ENCODE peak calls at places on chromosome 1, in six cellular contexts. A, X, H, W, K and V are unnamed samples.

GRCh38 chr1:93172778-93173177 is 7.4 kb downstream of the TMED5 start:
- DNase-seq in K (no peak), W (no peak), X (no peak), A (no peak), H (no peak), V (no peak)

GRCh38 chr1:203557958-203558760 is 64.2 kb downstream of the OPTC start:
- DNase-seq in A (peak; percentile 91), H (peak; percentile 84), W (peak; percentile 76), K (peak; percentile 73), X (peak; percentile 86), V (no peak)

GRCh38 chr1:170448661-170449158 is 83.3 kb upstream of the GORAB start:
- DNase-seq in K (no peak), X (no peak), H (no peak), W (no peak), A (no peak), V (no peak)

GRCh38 chr1:109716121-109716520 is 4.1 kb downstream of the GSTM5 start:
- DNase-seq in K (no peak), W (no peak), H (no peak), A (no peak), X (no peak), V (no peak)

GRCh38 chr1:209490013-209490412 is 93.5 kb upstream of the CAMK1G start:
- DNase-seq in K (no peak), X (no peak), W (peak; percentile 29), A (no peak), H (no peak), V (no peak)

GRCh38 chr1:110068646-110069301 is 1.7 kb downstream of the ALX3 start:
- DNase-seq in K (no peak), H (no peak), X (no peak), A (no peak), W (no peak), V (no peak)

GRCh38 chr1:4027492-4028138 is 127.5 kb upstream of the C1orf174 start:
- DNase-seq in H (no peak), K (no peak), A (no peak), X (no peak), W (no peak), V (no peak)

GRCh38 chr1:43255438-43256210 is 14.2 kb upstream of the TMEM125 start:
- DNase-seq in X (peak; percentile 63), A (no peak), H (peak; percentile 71), W (no peak), K (no peak), V (peak; percentile 37)

GRCh38 chr1:183093821-183094287 is 70.6 kb downstream of the LAMC1 start:
- DNase-seq in W (peak; percentile 66), X (no peak), H (no peak), A (no peak), K (no peak), V (peak; percentile 68)

GRCh38 chr1:217182992-217183391 is 447.9 kb downstream of the GPATCH2 start:
- DNase-seq in K (no peak), W (no peak), A (no peak), H (no peak), X (no peak), V (no peak)

GRCh38 chr1:86825294-86825693 is 88.6 kb downstream of the SELENOF start:
- DNase-seq in W (no peak), K (no peak), X (no peak), H (no peak), A (no peak), V (no peak)

GRCh38 chr1:227736814-227737432 is 1.7 kb downstream of the SNAP47 start:
- DNase-seq in X (no peak), W (no peak), H (no peak), K (no peak), A (no peak), V (peak; percentile 45)

GRCh38 chr1:44031051-44031899 is at the start of gene SLC6A9:
- DNase-seq in K (peak; percentile 73), W (peak; percentile 47), H (peak; percentile 63), A (peak; percentile 91), X (no peak), V (peak; percentile 68)

GRCh38 chr1:116825735-116826438 is 71.7 kb downstream of the CD2 start:
- DNase-seq in H (peak; percentile 46), X (no peak), K (no peak), A (no peak), W (no peak), V (no peak)

GRCh38 chr1:65494671-65495070 is 74.2 kb downstream of the LEPR start:
- DNase-seq in W (no peak), X (no peak), A (no peak), K (no peak), H (no peak), V (no peak)

GRCh38 chr1:14977338-14977931 is 176.1 kb upstream of the TMEM51 start:
- DNase-seq in H (no peak), K (no peak), A (no peak), X (no peak), W (no peak), V (peak; percentile 26)

DNA sequence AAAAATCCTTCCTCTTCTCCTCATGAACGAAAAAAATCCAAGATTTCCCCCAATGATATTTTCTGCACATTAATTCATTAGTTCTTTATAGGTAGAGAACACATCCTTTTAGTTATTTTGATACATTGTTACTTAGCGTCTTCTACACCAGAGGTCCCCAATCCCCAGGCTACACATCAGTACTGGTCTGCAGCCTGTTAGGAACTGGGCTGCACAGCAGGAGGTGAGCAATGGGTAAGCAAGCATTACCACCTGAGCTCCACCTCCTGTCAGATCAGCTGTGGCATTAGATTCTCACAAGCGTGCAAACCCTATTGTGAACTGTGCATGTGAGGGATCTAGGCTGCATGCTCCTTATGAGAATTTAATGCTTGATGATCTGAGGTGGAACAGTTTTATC is 13.0 kb downstream of the EXTL2 start:
- DNase-seq in X (no peak), H (no peak), K (no peak), W (no peak), A (no peak), V (no peak)
- TF ChIP-seq CTCF in X (no peak), H (no peak), K (no peak), W (no peak), A (no peak), V (no peak)

GRCh38 chr1:197066719-197067456 is at the start of gene F13B:
- DNase-seq in A (no peak), W (peak; percentile 19), X (no peak), H (no peak), K (no peak), V (no peak)

GRCh38 chr1:197065549-197065948 is 1.5 kb downstream of the F13B start:
- DNase-seq in X (no peak), K (no peak), A (no peak), W (no peak), H (no peak), V (no peak)

GRCh38 chr1:197063212-197063611 is 3.8 kb downstream of the F13B start:
- DNase-seq in X (no peak), W (no peak), H (no peak), A (no peak), K (no peak), V (no peak)

GRCh38 chr1:197066277-197066676 is 783 bp downstream of the F13B start:
- DNase-seq in K (no peak), W (no peak), H (no peak), A (no peak), X (no peak), V (no peak)

GRCh38 chr1:197067457-197067818 is 378 bp upstream of the F13B start:
- DNase-seq in H (no peak), K (no peak), W (no peak), X (no peak), A (no peak), V (no peak)
- TF ChIP-seq POLR2A in H (no peak), K (no peak), W (no peak), X (no peak), A (no peak), V (no peak)

GRCh38 chr1:57082711-57083439 is 117.1 kb upstream of the C8B start:
- DNase-seq in W (no peak), H (peak; percentile 45), K (no peak), X (no peak), A (no peak), V (no peak)

DNA sequence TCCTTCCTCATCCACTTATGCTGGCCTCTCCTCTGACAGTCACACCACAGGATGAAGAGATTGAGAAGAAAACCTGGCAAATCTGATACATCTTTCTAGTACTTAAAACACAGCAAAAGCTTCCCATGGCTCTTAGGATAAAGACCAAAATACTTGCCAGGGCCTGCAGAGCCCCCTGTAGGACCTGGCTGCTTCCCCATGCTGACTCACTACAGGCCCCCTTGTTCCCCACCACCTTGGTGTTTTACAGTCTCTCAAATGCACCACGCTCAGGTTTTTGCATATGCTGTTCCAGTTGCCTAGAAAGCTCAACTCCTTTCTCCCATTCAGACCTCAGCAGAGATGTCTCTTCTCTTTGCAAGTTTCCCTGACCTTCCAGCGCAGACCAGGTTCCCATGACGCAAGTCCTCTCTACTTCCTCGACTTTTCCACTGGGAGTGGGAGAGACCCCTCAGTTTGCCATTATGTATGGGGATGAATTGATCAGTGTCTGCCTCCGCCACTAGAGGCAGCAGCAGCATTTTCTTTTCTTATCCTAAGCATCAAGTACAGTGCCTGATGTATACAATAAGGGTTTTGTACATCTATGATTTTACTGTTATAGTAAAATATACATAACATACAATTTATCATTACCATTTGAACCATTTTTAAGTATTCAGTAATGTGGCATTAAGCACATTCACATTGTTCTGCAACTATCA is 113.8 kb upstream of the C8B start:
- DNase-seq in W (peak; percentile 2), A (no peak), H (no peak), K (no peak), X (no peak), V (no peak)
- TF ChIP-seq CTCF in W (peak; percentile 15), A (no peak), H (peak; percentile 27), K (no peak), X (no peak), V (no peak)

GRCh38 chr1:33351281-33351660 is 30.4 kb upstream of the A3GALT2 start:
- DNase-seq in K (no peak), A (no peak), X (no peak), W (no peak), H (no peak), V (no peak)

GRCh38 chr1:33348676-33349080 is 27.8 kb upstream of the A3GALT2 start:
- DNase-seq in K (peak; percentile 58), A (peak; percentile 65), W (no peak), H (no peak), X (peak; percentile 82), V (no peak)

GRCh38 chr1:33350611-33351280 is 29.8 kb upstream of the A3GALT2 start:
- DNase-seq in H (no peak), K (no peak), X (no peak), W (no peak), A (no peak), V (no peak)

GRCh38 chr1:33349081-33349759 is 28.3 kb upstream of the A3GALT2 start:
- DNase-seq in A (peak; percentile 75), W (peak; percentile 58), H (no peak), X (no peak), K (peak; percentile 57), V (no peak)

DNA sequence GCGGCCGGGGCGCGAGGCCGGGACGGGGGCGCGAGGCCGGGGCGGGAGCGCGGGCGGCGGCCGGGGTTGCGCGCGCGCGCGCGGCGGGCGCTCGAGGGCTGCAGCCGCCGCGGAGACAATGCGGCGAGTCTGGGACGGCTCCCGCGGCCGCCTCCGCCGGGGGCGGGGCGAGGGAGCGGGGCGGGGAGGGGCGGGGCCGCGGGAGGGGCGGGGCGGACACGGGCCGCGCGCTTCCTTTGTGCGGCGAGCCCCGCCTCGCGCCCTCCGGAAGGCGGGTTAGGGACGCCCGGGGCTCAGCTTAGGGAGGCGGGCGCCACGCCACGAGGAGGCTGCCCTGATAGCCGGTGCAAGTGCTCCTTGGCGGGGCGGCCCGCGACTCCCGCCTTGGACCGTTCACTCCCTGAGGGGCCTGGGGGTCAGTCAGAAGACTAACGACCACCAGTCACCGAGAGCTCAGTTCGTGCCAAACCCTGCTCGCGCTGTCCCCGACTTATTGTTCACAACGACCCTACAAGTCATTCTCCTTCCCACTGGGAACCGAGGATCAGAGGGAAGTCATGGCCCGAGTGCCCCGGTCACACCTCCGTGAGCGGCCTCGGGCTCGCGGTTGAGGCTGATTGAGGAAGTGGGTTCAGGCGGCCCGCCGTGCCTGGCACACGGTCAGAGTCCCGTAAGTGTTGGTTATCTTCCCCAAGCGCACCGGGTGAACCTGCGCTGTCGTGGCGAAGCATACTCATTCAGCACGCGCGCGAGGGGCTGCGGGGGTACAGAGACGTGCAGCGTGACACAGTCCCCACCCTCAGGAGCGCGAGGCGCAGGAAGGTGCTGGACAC is 29.1 kb upstream of the A3GALT2 start:
- DNase-seq in H (peak; percentile 93), K (peak; percentile 93), A (peak; percentile 95), W (peak; percentile 70), X (peak; percentile 97), V (peak; percentile 86)
- TF ChIP-seq POLR2A in H (no peak), K (peak; percentile 52), A (peak; percentile 49), W (peak; percentile 75), X (no peak), V (peak; percentile 56)